ENCODE peak calls at places on chromosome 18, in nine cellular contexts. One of them, this sample, is unnamed.

GRCh38 chr18:22734812-22735627 is 198.1 kb upstream of the RBBP8 start:
- DNase-seq in epithelial cell of esophagus: no peak
- DNase-seq in iPS DF 6.9: no peak
- DNase-seq in activated T-cell treated with anti-CD3 and anti-CD28 coated beads, Interleukin-2, amount 50 U/mL, for 4 hours: no peak
- DNase-seq in NCI-H1092: no peak
- DNase-seq in neural crest cell: no peak
- DNase-seq in fibroblast of the aortic adventitia: peak; percentile 82
- DNase-seq in B cell: no peak
- DNase-seq in esophagus muscularis mucosa: no peak
- DNase-seq in this sample: no peak

GRCh38 chr18:36623681-36624080 is 205.1 kb downstream of the TPGS2 start:
- DNase-seq in neural crest cell: no peak
- DNase-seq in iPS DF 6.9: no peak
- DNase-seq in esophagus muscularis mucosa: no peak
- DNase-seq in fibroblast of the aortic adventitia: no peak
- DNase-seq in activated T-cell treated with anti-CD3 and anti-CD28 coated beads, Interleukin-2, amount 50 U/mL, for 4 hours: no peak
- DNase-seq in B cell: no peak
- DNase-seq in epithelial cell of esophagus: no peak
- DNase-seq in NCI-H1092: no peak
- DNase-seq in this sample: no peak

GRCh38 chr18:25177631-25178030 is 174.3 kb downstream of the ZNF521 start:
- DNase-seq in iPS DF 6.9: no peak
- DNase-seq in B cell: no peak
- DNase-seq in NCI-H1092: no peak
- DNase-seq in esophagus muscularis mucosa: no peak
- DNase-seq in fibroblast of the aortic adventitia: no peak
- DNase-seq in neural crest cell: no peak
- DNase-seq in activated T-cell treated with anti-CD3 and anti-CD28 coated beads, Interleukin-2, amount 50 U/mL, for 4 hours: no peak
- DNase-seq in epithelial cell of esophagus: no peak
- DNase-seq in this sample: no peak

GRCh38 chr18:52715961-52716360 is 376.0 kb downstream of the DCC start:
- DNase-seq in esophagus muscularis mucosa: no peak
- DNase-seq in NCI-H1092: no peak
- DNase-seq in fibroblast of the aortic adventitia: no peak
- DNase-seq in iPS DF 6.9: no peak
- DNase-seq in B cell: no peak
- DNase-seq in neural crest cell: no peak
- DNase-seq in activated T-cell treated with anti-CD3 and anti-CD28 coated beads, Interleukin-2, amount 50 U/mL, for 4 hours: no peak
- DNase-seq in epithelial cell of esophagus: no peak
- DNase-seq in this sample: no peak

GRCh38 chr18:61894751-61895524 is 2.1 kb upstream of the RNF152 start:
- DNase-seq in B cell: peak; percentile 32
- DNase-seq in epithelial cell of esophagus: no peak
- DNase-seq in neural crest cell: no peak
- DNase-seq in NCI-H1092: no peak
- DNase-seq in activated T-cell treated with anti-CD3 and anti-CD28 coated beads, Interleukin-2, amount 50 U/mL, for 4 hours: no peak
- DNase-seq in iPS DF 6.9: no peak
- DNase-seq in esophagus muscularis mucosa: peak; percentile 90
- DNase-seq in fibroblast of the aortic adventitia: no peak
- DNase-seq in this sample: peak; percentile 37

GRCh38 chr18:46097378-46097852 is 681 bp downstream of the ATP5F1A start:
- DNase-seq in neural crest cell: no peak
- DNase-seq in NCI-H1092: no peak
- DNase-seq in iPS DF 6.9: no peak
- DNase-seq in activated T-cell treated with anti-CD3 and anti-CD28 coated beads, Interleukin-2, amount 50 U/mL, for 4 hours: peak; percentile 9
- DNase-seq in esophagus muscularis mucosa: no peak
- DNase-seq in B cell: no peak
- DNase-seq in fibroblast of the aortic adventitia: no peak
- DNase-seq in epithelial cell of esophagus: no peak
- DNase-seq in this sample: peak; percentile 68

GRCh38 chr18:28594034-28594433 is 417.1 kb upstream of the CDH2 start:
- DNase-seq in fibroblast of the aortic adventitia: peak; percentile 23
- DNase-seq in epithelial cell of esophagus: peak; percentile 66
- DNase-seq in activated T-cell treated with anti-CD3 and anti-CD28 coated beads, Interleukin-2, amount 50 U/mL, for 4 hours: no peak
- DNase-seq in neural crest cell: no peak
- DNase-seq in esophagus muscularis mucosa: no peak
- DNase-seq in iPS DF 6.9: no peak
- DNase-seq in B cell: no peak
- DNase-seq in NCI-H1092: no peak
- DNase-seq in this sample: no peak

GRCh38 chr18:40415224-40415791 is 1539.7 kb upstream of the PIK3C3 start:
- DNase-seq in NCI-H1092: no peak
- DNase-seq in epithelial cell of esophagus: no peak
- DNase-seq in B cell: no peak
- DNase-seq in neural crest cell: no peak
- DNase-seq in esophagus muscularis mucosa: no peak
- DNase-seq in activated T-cell treated with anti-CD3 and anti-CD28 coated beads, Interleukin-2, amount 50 U/mL, for 4 hours: no peak
- DNase-seq in fibroblast of the aortic adventitia: no peak
- DNase-seq in iPS DF 6.9: no peak
- DNase-seq in this sample: no peak

GRCh38 chr18:48676346-48676745 is 137.5 kb downstream of the CTIF start:
- DNase-seq in neural crest cell: no peak
- DNase-seq in esophagus muscularis mucosa: no peak
- DNase-seq in iPS DF 6.9: no peak
- DNase-seq in NCI-H1092: no peak
- DNase-seq in B cell: no peak
- DNase-seq in fibroblast of the aortic adventitia: peak; percentile 29
- DNase-seq in epithelial cell of esophagus: no peak
- DNase-seq in activated T-cell treated with anti-CD3 and anti-CD28 coated beads, Interleukin-2, amount 50 U/mL, for 4 hours: no peak
- DNase-seq in this sample: no peak

GRCh38 chr18:3029215-3029972 is 16.4 kb upstream of the LPIN2 start:
- DNase-seq in iPS DF 6.9: no peak
- DNase-seq in fibroblast of the aortic adventitia: peak; percentile 27
- DNase-seq in activated T-cell treated with anti-CD3 and anti-CD28 coated beads, Interleukin-2, amount 50 U/mL, for 4 hours: no peak
- DNase-seq in esophagus muscularis mucosa: no peak
- DNase-seq in NCI-H1092: no peak
- DNase-seq in neural crest cell: no peak
- DNase-seq in B cell: no peak
- DNase-seq in epithelial cell of esophagus: no peak
- DNase-seq in this sample: no peak

GRCh38 chr18:42614619-42615293 is 500.7 kb downstream of the RIT2 start:
- DNase-seq in fibroblast of the aortic adventitia: peak; percentile 48
- DNase-seq in activated T-cell treated with anti-CD3 and anti-CD28 coated beads, Interleukin-2, amount 50 U/mL, for 4 hours: no peak
- DNase-seq in B cell: no peak
- DNase-seq in iPS DF 6.9: no peak
- DNase-seq in esophagus muscularis mucosa: no peak
- DNase-seq in epithelial cell of esophagus: no peak
- DNase-seq in neural crest cell: no peak
- DNase-seq in NCI-H1092: peak; percentile 86
- DNase-seq in this sample: peak; percentile 99

GRCh38 chr18:36066001-36066400 is 1.4 kb downstream of the RPRD1A start:
- DNase-seq in esophagus muscularis mucosa: no peak
- DNase-seq in iPS DF 6.9: no peak
- DNase-seq in NCI-H1092: no peak
- DNase-seq in activated T-cell treated with anti-CD3 and anti-CD28 coated beads, Interleukin-2, amount 50 U/mL, for 4 hours: no peak
- DNase-seq in B cell: no peak
- DNase-seq in epithelial cell of esophagus: no peak
- DNase-seq in fibroblast of the aortic adventitia: peak; percentile 46
- DNase-seq in neural crest cell: no peak
- DNase-seq in this sample: no peak

GRCh38 chr18:22827741-22828140 is 105.4 kb upstream of the RBBP8 start:
- DNase-seq in epithelial cell of esophagus: peak; percentile 63
- DNase-seq in esophagus muscularis mucosa: no peak
- DNase-seq in iPS DF 6.9: no peak
- DNase-seq in fibroblast of the aortic adventitia: no peak
- DNase-seq in B cell: no peak
- DNase-seq in neural crest cell: no peak
- DNase-seq in activated T-cell treated with anti-CD3 and anti-CD28 coated beads, Interleukin-2, amount 50 U/mL, for 4 hours: no peak
- DNase-seq in NCI-H1092: no peak
- DNase-seq in this sample: no peak

GRCh38 chr18:27685807-27686412 is 491.0 kb downstream of the CDH2 start:
- DNase-seq in esophagus muscularis mucosa: no peak
- DNase-seq in NCI-H1092: no peak
- DNase-seq in B cell: no peak
- DNase-seq in iPS DF 6.9: no peak
- DNase-seq in fibroblast of the aortic adventitia: peak; percentile 67
- DNase-seq in neural crest cell: peak; percentile 50
- DNase-seq in activated T-cell treated with anti-CD3 and anti-CD28 coated beads, Interleukin-2, amount 50 U/mL, for 4 hours: no peak
- DNase-seq in epithelial cell of esophagus: peak; percentile 61
- DNase-seq in this sample: peak; percentile 80

GRCh38 chr18:59885579-59886163 is 14.1 kb upstream of the PMAIP1 start:
- DNase-seq in B cell: peak; percentile 57
- DNase-seq in fibroblast of the aortic adventitia: peak; percentile 70
- DNase-seq in esophagus muscularis mucosa: no peak
- DNase-seq in iPS DF 6.9: no peak
- DNase-seq in neural crest cell: no peak
- DNase-seq in NCI-H1092: no peak
- DNase-seq in epithelial cell of esophagus: peak; percentile 71
- DNase-seq in activated T-cell treated with anti-CD3 and anti-CD28 coated beads, Interleukin-2, amount 50 U/mL, for 4 hours: no peak
- DNase-seq in this sample: peak; percentile 43

GRCh38 chr18:26088482-26088881 is 1.9 kb downstream of the SS18 start:
- DNase-seq in neural crest cell: no peak
- DNase-seq in esophagus muscularis mucosa: no peak
- DNase-seq in B cell: no peak
- DNase-seq in epithelial cell of esophagus: peak; percentile 19
- DNase-seq in fibroblast of the aortic adventitia: peak; percentile 21
- DNase-seq in iPS DF 6.9: no peak
- DNase-seq in NCI-H1092: no peak
- DNase-seq in activated T-cell treated with anti-CD3 and anti-CD28 coated beads, Interleukin-2, amount 50 U/mL, for 4 hours: no peak
- DNase-seq in this sample: no peak

GRCh38 chr18:32439241-32439640 is 31.4 kb downstream of the GAREM1 start:
- DNase-seq in NCI-H1092: no peak
- DNase-seq in fibroblast of the aortic adventitia: no peak
- DNase-seq in activated T-cell treated with anti-CD3 and anti-CD28 coated beads, Interleukin-2, amount 50 U/mL, for 4 hours: no peak
- DNase-seq in esophagus muscularis mucosa: no peak
- DNase-seq in neural crest cell: no peak
- DNase-seq in iPS DF 6.9: no peak
- DNase-seq in B cell: no peak
- DNase-seq in epithelial cell of esophagus: no peak
- DNase-seq in this sample: no peak

GRCh38 chr18:25230658-25231326 is 121.2 kb downstream of the ZNF521 start:
- DNase-seq in NCI-H1092: no peak
- DNase-seq in fibroblast of the aortic adventitia: peak; percentile 95
- DNase-seq in epithelial cell of esophagus: peak; percentile 45
- DNase-seq in activated T-cell treated with anti-CD3 and anti-CD28 coated beads, Interleukin-2, amount 50 U/mL, for 4 hours: no peak
- DNase-seq in esophagus muscularis mucosa: peak; percentile 94
- DNase-seq in neural crest cell: no peak
- DNase-seq in B cell: no peak
- DNase-seq in iPS DF 6.9: no peak
- DNase-seq in this sample: no peak

GRCh38 chr18:20971886-20972267 is 139.7 kb downstream of the ROCK1 start:
- DNase-seq in neural crest cell: no peak
- DNase-seq in NCI-H1092: no peak
- DNase-seq in epithelial cell of esophagus: peak; percentile 41
- DNase-seq in B cell: no peak
- DNase-seq in fibroblast of the aortic adventitia: peak; percentile 37
- DNase-seq in iPS DF 6.9: no peak
- DNase-seq in esophagus muscularis mucosa: no peak
- DNase-seq in activated T-cell treated with anti-CD3 and anti-CD28 coated beads, Interleukin-2, amount 50 U/mL, for 4 hours: no peak
- DNase-seq in this sample: peak; percentile 46

GRCh38 chr18:75208836-75209128 is 157 bp downstream of the PTGR3 start:
- DNase-seq in NCI-H1092: no peak
- DNase-seq in epithelial cell of esophagus: no peak
- DNase-seq in esophagus muscularis mucosa: peak; percentile 91
- DNase-seq in activated T-cell treated with anti-CD3 and anti-CD28 coated beads, Interleukin-2, amount 50 U/mL, for 4 hours: no peak
- DNase-seq in iPS DF 6.9: no peak
- DNase-seq in B cell: no peak
- DNase-seq in fibroblast of the aortic adventitia: no peak
- DNase-seq in neural crest cell: peak; percentile 31
- DNase-seq in this sample: no peak

This sample was measured in DMS53.